ENCODE peak calls at places on chromosomes 7 and 10, in ten cellular contexts. W is adrenal gland; I is osteocyte; X is SW480; N is kidney; V is thoracic aorta; M is mesenchymal stem cell; U is stimulated activated CD4-positive, alpha-beta T cell treated with anti-CD3 and anti-CD28 coated beads, Interleukin-12 subunit alpha, Interleukin-12 subunit beta, amount 100 ng/mL, for 4 hours; D is amniotic stem cell; Y is GF-D8. A is an unnamed sample.

GRCh38 chr10:71187600-71187999 is 24.8 kb upstream of the UNC5B start:
- DNase-seq in W (peak), I (no peak), X (no peak), N (no peak), V (no peak), M (no peak), U (no peak), D (no peak), Y (no peak), A (no peak)

GRCh38 chr10:130179640-130180039 is 43.4 kb downstream of the GLRX3 start:
- DNase-seq in W (peak), I (no peak), X (peak), N (no peak), V (no peak), M (peak), U (no peak), D (peak), Y (no peak), A (peak)

GRCh38 chr10:37754538-37755323 is 102.7 kb downstream of the ZNF248 start:
- DNase-seq in W (peak), I (no peak), X (peak), N (no peak), V (no peak), M (no peak), U (no peak), D (no peak), Y (no peak), A (no peak)

GRCh38 chr10:12819071-12819470 is 182.4 kb downstream of the CCDC3 start:
- DNase-seq in W (no peak), I (no peak), X (no peak), N (no peak), V (no peak), M (no peak), U (no peak), D (no peak), Y (no peak), A (peak)

GRCh38 chr10:13890617-13891541 is 304.1 kb downstream of the PRPF18 start:
- DNase-seq in W (peak), I (no peak), X (no peak), N (peak), V (no peak), M (peak), U (peak), D (no peak), Y (no peak), A (peak)

GRCh38 chr7:157690058-157690832 is 353.4 kb downstream of the DNAJB6 start:
- DNase-seq in W (peak), I (peak), X (peak), N (peak), V (no peak), M (no peak), U (no peak), D (no peak), Y (no peak), A (no peak)

GRCh38 chr10:30792025-30792424 is 162.5 kb upstream of the LYZL2 start:
- DNase-seq in W (no peak), I (no peak), X (no peak), N (no peak), V (no peak), M (no peak), U (no peak), D (no peak), Y (no peak), A (no peak)

GRCh38 chr10:14573666-14574261 is 200.9 kb downstream of the FAM107B start:
- DNase-seq in W (no peak), I (no peak), X (peak), N (no peak), V (no peak), M (peak), U (no peak), D (peak), Y (no peak), A (no peak)

GRCh38 chr7:128030999-128031681 is at the start of gene LRRC4:
- DNase-seq in W (peak), I (no peak), X (no peak), N (peak), V (no peak), M (peak), U (peak), D (no peak), Y (no peak), A (peak)

GRCh38 chr10:93757766-93758509 is at the start of gene LGI1:
- DNase-seq in W (no peak), I (no peak), X (no peak), N (no peak), V (no peak), M (peak), U (no peak), D (no peak), Y (no peak), A (no peak)

GRCh38 chr10:118310822-118311221 is 31.3 kb downstream of the FAM204A start:
- DNase-seq in W (no peak), I (no peak), X (no peak), N (no peak), V (no peak), M (peak), U (no peak), D (no peak), Y (no peak), A (no peak)

GRCh38 chr7:2982401-2982800 is 61.3 kb downstream of the CARD11 start:
- DNase-seq in W (no peak), I (no peak), X (no peak), N (peak), V (no peak), M (no peak), U (no peak), D (no peak), Y (no peak), A (no peak)

GRCh38 chr7:34133356-34133982 is 228.1 kb downstream of the BMPER start:
- DNase-seq in W (no peak), I (no peak), X (no peak), N (no peak), V (no peak), M (peak), U (no peak), D (peak), Y (no peak), A (peak)

GRCh38 chr7:45703911-45704682 is 129.9 kb downstream of the ADCY1 start:
- DNase-seq in W (no peak), I (peak), X (no peak), N (no peak), V (no peak), M (no peak), U (no peak), D (no peak), Y (no peak), A (no peak)

GRCh38 chr10:5545011-5545410 is 20.2 kb downstream of the CALML3 start:
- DNase-seq in W (no peak), I (no peak), X (no peak), N (no peak), V (no peak), M (no peak), U (no peak), D (no peak), Y (no peak), A (no peak)

GRCh38 chr7:45689011-45689796 is 115.0 kb downstream of the ADCY1 start:
- DNase-seq in W (no peak), I (peak), X (peak), N (no peak), V (no peak), M (peak), U (no peak), D (peak), Y (no peak), A (peak)

GRCh38 chr7:602341-603141 is 82.9 kb upstream of the PDGFA start:
- DNase-seq in W (peak), I (no peak), X (peak), N (peak), V (no peak), M (no peak), U (peak), D (no peak), Y (no peak), A (no peak)

GRCh38 chr10:35574924-35575352 is 30.2 kb upstream of the GJD4 start:
- DNase-seq in W (no peak), I (no peak), X (no peak), N (no peak), V (no peak), M (peak), U (no peak), D (no peak), Y (no peak), A (peak)

GRCh38 chr7:99827040-99827778 is 604 bp upstream of the CYP3A43 start:
- DNase-seq in W (no peak), I (no peak), X (no peak), N (no peak), V (no peak), M (no peak), U (no peak), D (no peak), Y (no peak), A (no peak)

GRCh38 chr7:149494738-149495368 is 2.8 kb downstream of the ZNF746 start:
- DNase-seq in W (no peak), I (no peak), X (no peak), N (no peak), V (no peak), M (peak), U (no peak), D (no peak), Y (peak), A (no peak)

GRCh38 chr10:131706952-131707351 is 193.9 kb upstream of the PPP2R2D start:
- DNase-seq in W (no peak), I (peak), X (no peak), N (no peak), V (no peak), M (no peak), U (no peak), D (no peak), Y (no peak), A (no peak)

GRCh38 chr10:24054421-24054820 is 154.5 kb upstream of the KIAA1217 start:
- DNase-seq in W (no peak), I (no peak), X (no peak), N (no peak), V (no peak), M (no peak), U (no peak), D (no peak), Y (no peak), A (no peak)

GRCh38 chr7:16416289-16417282 is 4.8 kb downstream of the CRPPA start:
- DNase-seq in W (no peak), I (no peak), X (peak), N (no peak), V (no peak), M (peak), U (no peak), D (peak), Y (peak), A (peak)

GRCh38 chr10:89215511-89215910 is 8.4 kb upstream of the CH25H start:
- DNase-seq in W (no peak), I (no peak), X (no peak), N (no peak), V (no peak), M (no peak), U (no peak), D (no peak), Y (no peak), A (no peak)

GRCh38 chr10:33523236-33523792 is 188.8 kb upstream of the NRP1 start:
- DNase-seq in W (no peak), I (no peak), X (no peak), N (no peak), V (no peak), M (no peak), U (no peak), D (no peak), Y (no peak), A (no peak)

GRCh38 chr10:101829561-101830315 is 11.5 kb upstream of the OGA start:
- DNase-seq in W (peak), I (no peak), X (no peak), N (peak), V (no peak), M (no peak), U (peak), D (no peak), Y (no peak), A (no peak)

GRCh38 chr7:158289761-158290523 is 297.7 kb downstream of the PTPRN2 start:
- DNase-seq in W (no peak), I (peak), X (no peak), N (no peak), V (no peak), M (no peak), U (no peak), D (no peak), Y (no peak), A (no peak)

GRCh38 chr10:5999440-6000165 is 22.3 kb upstream of the IL15RA start:
- DNase-seq in W (no peak), I (peak), X (no peak), N (no peak), V (no peak), M (no peak), U (no peak), D (no peak), Y (no peak), A (no peak)

GRCh38 chr7:40765633-40766032 is 630.8 kb downstream of the SUGCT start:
- DNase-seq in W (no peak), I (no peak), X (no peak), N (no peak), V (no peak), M (no peak), U (no peak), D (no peak), Y (no peak), A (no peak)

GRCh38 chr10:112872728-112873127 is 77.3 kb upstream of the TCF7L2 start:
- DNase-seq in W (no peak), I (no peak), X (no peak), N (no peak), V (no peak), M (no peak), U (no peak), D (no peak), Y (no peak), A (no peak)

GRCh38 chr7:46930336-46930735 is 651.6 kb downstream of the TNS3 start:
- DNase-seq in W (peak), I (no peak), X (no peak), N (no peak), V (no peak), M (peak), U (no peak), D (peak), Y (no peak), A (peak)

GRCh38 chr7:112282476-112283188 is 76.1 kb downstream of the ZNF277 start:
- DNase-seq in W (no peak), I (no peak), X (no peak), N (no peak), V (no peak), M (no peak), U (no peak), D (no peak), Y (no peak), A (no peak)

GRCh38 chr7:77837275-77837674 is 38.7 kb downstream of the PHTF2 start:
- DNase-seq in W (no peak), I (no peak), X (no peak), N (no peak), V (no peak), M (no peak), U (no peak), D (no peak), Y (no peak), A (no peak)

GRCh38 chr10:69453759-69454158 is 2.5 kb downstream of the TSPAN15 start:
- DNase-seq in W (no peak), I (no peak), X (no peak), N (no peak), V (no peak), M (no peak), U (no peak), D (no peak), Y (no peak), A (no peak)

GRCh38 chr7:138954545-138955475 is 26.4 kb downstream of the KIAA1549 start:
- DNase-seq in W (no peak), I (no peak), X (no peak), N (no peak), V (no peak), M (no peak), U (no peak), D (no peak), Y (no peak), A (no peak)

GRCh38 chr7:154584352-154585252 is 418.3 kb downstream of the PAXIP1 start:
- DNase-seq in W (no peak), I (no peak), X (peak), N (no peak), V (no peak), M (no peak), U (no peak), D (no peak), Y (no peak), A (no peak)

GRCh38 chr10:12707461-12708185 is 293.9 kb downstream of the CCDC3 start:
- DNase-seq in W (no peak), I (no peak), X (peak), N (no peak), V (no peak), M (peak), U (peak), D (peak), Y (no peak), A (peak)

GRCh38 chr7:33940503-33940902 is 35.2 kb downstream of the BMPER start:
- DNase-seq in W (no peak), I (no peak), X (no peak), N (no peak), V (no peak), M (no peak), U (no peak), D (no peak), Y (no peak), A (no peak)

GRCh38 chr7:85172530-85172941 is 14.3 kb downstream of the SEMA3D start:
- DNase-seq in W (peak), I (no peak), X (no peak), N (no peak), V (peak), M (peak), U (no peak), D (peak), Y (no peak), A (peak)